ENCODE peak calls at places on chromosomes 4 and X, in four cellular contexts. C, X, Y and P are unnamed samples.

GRCh38 chr4:38413524-38414341 is 250.3 kb upstream of the KLF3 start:
- DNase-seq in C (no peak), Y (no peak), X (no peak), P (no peak)

GRCh38 chr4:185039508-185040273 is 21.4 kb downstream of the HELT start:
- DNase-seq in Y (peak), C (peak), X (peak), P (peak)

GRCh38 chr4:140395668-140396067 is 22.2 kb downstream of the SCOC start:
- DNase-seq in X (no peak), Y (peak), C (no peak), P (no peak)

GRCh38 chr4:185275501-185275900 is 66.1 kb downstream of the SNX25 start:
- DNase-seq in Y (no peak), C (no peak), X (no peak), P (no peak)

GRCh38 chrX:131816551-131817136 is 206.5 kb upstream of the STK26 start:
- DNase-seq in X (no peak), C (no peak), Y (peak), P (peak)

GRCh38 chr4:71125137-71125536 is 131.7 kb downstream of the DCK start:
- DNase-seq in C (no peak), Y (no peak), X (no peak), P (no peak)

GRCh38 chrX:135520022-135520552 is 373 bp upstream of the INTS6L start:
- DNase-seq in C (no peak), X (no peak), Y (no peak), P (no peak)

GRCh38 chrX:110966839-110967238 is 129.2 kb upstream of the PAK3 start:
- DNase-seq in C (no peak), Y (no peak), X (no peak), P (no peak)

GRCh38 chr4:8908206-8908893 is 36.7 kb upstream of the HMX1 start:
- DNase-seq in C (peak), Y (no peak), X (no peak), P (no peak)

GRCh38 chr4:90419124-90419711 is 292.0 kb downstream of the CCSER1 start:
- DNase-seq in C (no peak), Y (peak), X (no peak), P (no peak)

GRCh38 chrX:129779747-129780146 is at the start of gene SASH3:
- DNase-seq in X (no peak), Y (no peak), C (peak), P (peak)

GRCh38 chr4:105909699-105910340 is 14.5 kb downstream of the NPNT start:
- DNase-seq in X (no peak), Y (peak), C (no peak), P (no peak)

GRCh38 chr4:10639100-10639499 is 45.5 kb downstream of the CLNK start:
- DNase-seq in C (no peak), X (no peak), Y (peak), P (no peak)

GRCh38 chrX:108731144-108731543 is 5.2 kb downstream of the IRS4 start:
- DNase-seq in Y (no peak), X (no peak), C (no peak), P (no peak)

GRCh38 chr4:165493359-165493758 is 114.6 kb downstream of the CPE start:
- DNase-seq in Y (peak), X (no peak), C (peak), P (peak)

GRCh38 chrX:154719132-154719675 is 31.7 kb downstream of the GAB3 start:
- DNase-seq in C (no peak), X (no peak), Y (peak), P (no peak)

GRCh38 chrX:32987139-32987538 is 224.2 kb downstream of the DMD start:
- DNase-seq in Y (no peak), C (no peak), X (no peak), P (no peak)

GRCh38 chr4:153591441-153591840 is 92.6 kb upstream of the TLR2 start:
- DNase-seq in Y (no peak), C (no peak), X (no peak), P (no peak)

GRCh38 chr4:155592568-155593343 is 73.9 kb upstream of the GUCY1A1 start:
- DNase-seq in C (no peak), Y (no peak), X (peak), P (no peak)

GRCh38 chr4:180101348-180102083 is 2141.7 kb upstream of the TENM3 start:
- DNase-seq in X (no peak), Y (no peak), C (no peak), P (no peak)

GRCh38 chrX:74242050-74242449 is 61.9 kb upstream of the ZCCHC13 start:
- DNase-seq in C (no peak), X (no peak), Y (peak), P (no peak)

GRCh38 chr4:5784960-5785611 is 74.1 kb downstream of the EVC start:
- DNase-seq in Y (no peak), X (no peak), C (no peak), P (peak)

GRCh38 chr4:113823291-113823659 is 61.7 kb upstream of the CAMK2D start:
- DNase-seq in Y (no peak), C (no peak), X (no peak), P (no peak)

GRCh38 chrX:81291996-81292395 is 90.1 kb downstream of the SH3BGRL start:
- DNase-seq in X (no peak), C (no peak), Y (no peak), P (no peak)

GRCh38 chr4:139550724-139551429 is 5.1 kb downstream of the SETD7 start:
- DNase-seq in C (no peak), Y (no peak), X (no peak), P (no peak)

GRCh38 chrX:38806054-38806389 is 4.8 kb downstream of the MID1IP1 start:
- DNase-seq in C (no peak), X (no peak), Y (no peak), P (no peak)

GRCh38 chrX:153900806-153901752 is 3.4 kb upstream of the AVPR2 start:
- DNase-seq in X (peak), C (no peak), Y (peak), P (peak)

GRCh38 chrX:54248309-54248708 is 65.3 kb upstream of the FAM120C start:
- DNase-seq in Y (peak), X (no peak), C (no peak), P (no peak)

GRCh38 chr4:185794637-185795036 is 17.4 kb downstream of the SORBS2 start:
- DNase-seq in C (no peak), X (no peak), Y (no peak), P (no peak)

GRCh38 chrX:40145001-40145631 is 47.4 kb upstream of the BCOR start:
- DNase-seq in Y (peak), C (no peak), X (no peak), P (no peak)

GRCh38 chr4:54371211-54371610 is 142.1 kb downstream of the PDGFRA start:
- DNase-seq in X (no peak), Y (peak), C (no peak), P (no peak)

GRCh38 chr4:24743931-24744330 is 51.4 kb upstream of the SOD3 start:
- DNase-seq in C (no peak), X (no peak), Y (no peak), P (no peak)

GRCh38 chrX:153102436-153102835 is 30.2 kb downstream of the PNMA6A start:
- DNase-seq in C (no peak), X (no peak), Y (peak), P (no peak)

GRCh38 chrX:49198540-49199314 is 1.3 kb downstream of the SYP start:
- DNase-seq in Y (no peak), C (no peak), X (no peak), P (no peak)

GRCh38 chrX:83593634-83594294 is 85.7 kb downstream of the POU3F4 start:
- DNase-seq in Y (no peak), C (no peak), X (no peak), P (no peak)

GRCh38 chrX:2635366-2635765 is 55.7 kb upstream of the CD99 start:
- DNase-seq in C (no peak), X (peak), Y (no peak), P (no peak)

GRCh38 chrX:13483773-13484172 is 85.6 kb upstream of the EGFL6 start:
- DNase-seq in C (no peak), Y (no peak), X (no peak), P (no peak)

DNA sequence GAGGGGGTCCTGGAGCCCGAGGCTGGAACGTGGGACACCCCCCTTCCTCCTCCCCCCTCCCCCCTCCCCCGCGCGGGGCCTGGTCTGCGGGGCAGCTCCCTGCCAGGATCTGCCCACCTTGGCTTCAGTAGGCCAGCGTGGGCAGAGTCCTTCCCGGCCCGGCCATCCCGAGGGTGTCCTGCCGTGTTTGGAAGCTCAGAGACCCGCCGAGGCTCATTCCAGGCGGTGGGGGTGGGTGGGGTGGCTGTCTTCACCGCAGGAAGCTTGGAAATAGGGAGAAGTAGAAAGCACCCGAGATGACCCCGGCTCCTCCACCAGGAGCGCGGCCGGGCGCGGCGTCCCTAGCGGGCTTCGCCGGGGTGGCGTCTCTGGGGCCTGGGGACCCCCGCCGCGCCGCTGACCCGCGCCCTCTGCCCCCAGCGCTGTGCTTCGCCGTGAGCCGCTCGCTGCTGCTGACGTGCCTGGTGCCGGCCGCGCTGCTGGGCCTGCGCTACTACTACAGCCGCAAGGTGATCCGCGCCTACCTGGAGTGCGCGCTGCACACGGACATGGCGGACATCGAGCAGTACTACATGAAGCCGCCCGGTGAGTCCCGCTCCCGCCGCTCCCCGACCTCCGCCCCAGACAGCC is 1.6 kb downstream of the NAT8L start:
- DNase-seq in Y (no peak), C (no peak), X (no peak), P (no peak)
- H3K4me3 ChIP-seq in Y (no peak), C (no peak), X (no peak), P (no peak)

DNA sequence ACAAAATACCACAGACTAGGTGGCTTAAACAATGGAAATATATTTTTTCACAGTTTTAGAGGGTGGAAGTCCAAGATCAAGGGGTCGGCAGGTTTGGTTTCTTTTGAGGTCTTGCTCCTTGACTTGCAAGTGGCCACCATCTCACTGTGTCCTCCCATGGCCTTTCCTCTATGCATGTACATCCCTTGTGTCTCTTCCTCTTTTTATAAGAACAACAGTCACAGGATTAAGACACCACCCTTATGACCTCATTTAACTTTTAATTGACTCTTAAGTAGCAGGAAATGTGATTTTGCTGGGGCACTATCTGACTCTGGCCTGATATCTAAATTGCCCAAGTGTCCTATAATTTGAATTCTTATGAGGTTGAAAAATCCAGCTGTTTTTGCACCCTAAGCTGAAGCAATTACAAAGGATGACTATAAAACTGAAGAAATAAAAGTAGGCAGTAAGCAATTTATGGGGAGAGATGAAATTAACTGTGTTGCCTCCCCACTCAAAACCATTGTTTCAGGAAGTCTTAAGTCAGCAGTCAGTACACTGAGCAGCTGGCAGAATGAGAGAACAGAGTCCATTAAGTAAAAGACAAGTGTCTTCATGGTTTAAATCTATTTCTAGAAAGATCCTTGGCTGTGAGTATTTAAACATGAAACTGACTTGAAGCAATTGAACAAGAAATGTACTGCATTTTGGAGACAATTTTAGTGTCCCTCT is 601.3 kb downstream of the SPRY1 start:
- DNase-seq in Y (no peak), C (no peak), X (no peak), P (no peak)
- TF ChIP-seq CTCF in Y (no peak), C (no peak), X (no peak), P (no peak)

DNA sequence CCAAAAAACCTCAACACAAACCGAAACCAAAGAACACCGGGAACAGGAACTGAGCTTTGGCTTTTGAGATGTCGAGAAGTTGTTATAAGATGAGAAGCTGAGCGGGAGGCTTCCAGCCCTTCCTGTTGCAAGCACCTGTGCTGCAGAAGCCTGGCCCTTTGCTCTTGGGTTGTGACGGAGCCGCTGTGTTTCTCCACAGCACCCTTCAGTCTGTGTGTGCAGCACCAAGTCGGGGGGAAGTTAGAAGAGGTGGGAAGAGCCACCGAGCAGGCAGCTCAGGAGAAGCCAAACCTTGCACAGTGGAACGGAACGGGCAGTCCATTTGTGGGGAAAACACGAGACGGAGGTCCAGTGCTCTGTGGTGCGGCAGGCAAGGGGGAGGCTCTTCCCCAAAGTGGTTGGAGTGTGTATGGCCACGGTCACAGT is 123.5 kb downstream of the STOX2 start:
- DNase-seq in C (no peak), X (no peak), Y (no peak), P (no peak)
- H3K4me3 ChIP-seq in C (no peak), X (no peak), Y (no peak), P (no peak)

GRCh38 chr4:7112656-7113055 is 44.8 kb upstream of the GRPEL1 start:
- DNase-seq in Y (no peak), C (no peak), X (no peak), P (no peak)
- TF ChIP-seq CTCF in Y (no peak), C (no peak), X (no peak), P (no peak)